ENCODE peak calls at places on chromosome 16, in seven cellular contexts. Q is EL; T is stimulated activated CD8-positive, alpha-beta memory T cell treated with anti-CD3 and anti-CD28 coated beads, Interleukin-4, amount 100 ng/mL, for 48 hours; P is AG08395; H is ovary; J is KG1; R is ACHN. Z is an unnamed sample.

GRCh38 chr16:3954411-3954921 is 74.0 kb upstream of the CREBBP start:
- DNase-seq in Q (no peak), T (no peak), P (no peak), H (peak), J (no peak), R (peak), Z (no peak)

GRCh38 chr16:66905633-66906539 is 12.8 kb downstream of the CDH16 start:
- DNase-seq in Q (peak), T (peak), P (no peak), H (peak), J (no peak), R (no peak), Z (no peak)

GRCh38 chr16:22014271-22014873 is 6.5 kb downstream of the MOSMO start:
- DNase-seq in Q (no peak), T (no peak), P (no peak), H (no peak), J (no peak), R (no peak), Z (no peak)

GRCh38 chr16:30183961-30184429 is 593 bp downstream of the CORO1A start:
- DNase-seq in Q (no peak), T (peak), P (no peak), H (no peak), J (peak), R (no peak), Z (peak)

GRCh38 chr16:82031116-82032084 is 3.7 kb upstream of the HSD17B2 start:
- DNase-seq in Q (peak), T (no peak), P (peak), H (no peak), J (no peak), R (peak), Z (no peak)

GRCh38 chr16:73771676-73772075 is 524.9 kb upstream of the PSMD7 start:
- DNase-seq in Q (no peak), T (no peak), P (no peak), H (no peak), J (no peak), R (no peak), Z (no peak)

GRCh38 chr16:84041881-84042280 is 714 bp downstream of the SLC38A8 start:
- DNase-seq in Q (no peak), T (no peak), P (no peak), H (no peak), J (no peak), R (no peak), Z (no peak)

GRCh38 chr16:67404740-67405226 is 11.5 kb upstream of the TPPP3 start:
- DNase-seq in Q (no peak), T (no peak), P (no peak), H (no peak), J (no peak), R (no peak), Z (no peak)

GRCh38 chr16:30922420-30922959 is 882 bp upstream of the FBXL19 start:
- DNase-seq in Q (peak), T (peak), P (peak), H (peak), J (peak), R (peak), Z (peak)

GRCh38 chr16:75197522-75198134 is 9.3 kb downstream of the CTRB2 start:
- DNase-seq in Q (no peak), T (no peak), P (no peak), H (no peak), J (no peak), R (no peak), Z (no peak)

GRCh38 chr16:8887952-8888560 is 5.9 kb downstream of the LITAFD start:
- DNase-seq in Q (peak), T (no peak), P (peak), H (peak), J (no peak), R (peak), Z (no peak)

GRCh38 chr16:48081656-48082055 is 74.1 kb downstream of the ABCC12 start:
- DNase-seq in Q (peak), T (no peak), P (peak), H (no peak), J (no peak), R (no peak), Z (no peak)

GRCh38 chr16:57134982-57135381 is 42.6 kb downstream of the CPNE2 start:
- DNase-seq in Q (no peak), T (no peak), P (no peak), H (no peak), J (no peak), R (no peak), Z (no peak)

GRCh38 chr16:57137043-57137442 is 44.7 kb downstream of the CPNE2 start:
- DNase-seq in Q (no peak), T (no peak), P (no peak), H (no peak), J (no peak), R (no peak), Z (no peak)

GRCh38 chr16:17334096-17334495 is 136.7 kb downstream of the XYLT1 start:
- DNase-seq in Q (peak), T (no peak), P (peak), H (no peak), J (no peak), R (no peak), Z (no peak)

GRCh38 chr16:81424761-81425160 is 19.8 kb upstream of the CMIP start:
- DNase-seq in Q (peak), T (peak), P (no peak), H (no peak), J (no peak), R (no peak), Z (no peak)

GRCh38 chr16:72198021-72198420 is 26.1 kb upstream of the PMFBP1 start:
- DNase-seq in Q (peak), T (no peak), P (peak), H (peak), J (no peak), R (no peak), Z (no peak)

GRCh38 chr16:56328276-56329022 is 96.9 kb downstream of the AMFR start:
- DNase-seq in Q (no peak), T (no peak), P (no peak), H (no peak), J (no peak), R (no peak), Z (no peak)

GRCh38 chr16:66740533-66740932 is 10.9 kb downstream of the DYNC1LI2 start:
- DNase-seq in Q (no peak), T (no peak), P (peak), H (no peak), J (no peak), R (no peak), Z (no peak)

GRCh38 chr16:249431-249830 is 14.8 kb downstream of the FAM234A start:
- DNase-seq in Q (no peak), T (no peak), P (no peak), H (no peak), J (no peak), R (no peak), Z (no peak)

GRCh38 chr16:67966549-67967182 is 1.8 kb downstream of the SLC12A4 start:
- DNase-seq in Q (peak), T (no peak), P (peak), H (no peak), J (no peak), R (peak), Z (no peak)

GRCh38 chr16:48365601-48366164 is 19.5 kb downstream of the SIAH1 start:
- DNase-seq in Q (peak), T (peak), P (peak), H (peak), J (no peak), R (peak), Z (peak)

GRCh38 chr16:15556130-15556529 is 86.8 kb downstream of the MARF1 start:
- DNase-seq in Q (no peak), T (no peak), P (no peak), H (no peak), J (no peak), R (no peak), Z (no peak)

GRCh38 chr16:252366-253337 is 18.0 kb downstream of the FAM234A start:
- DNase-seq in Q (no peak), T (peak), P (no peak), H (no peak), J (peak), R (no peak), Z (no peak)

GRCh38 chr16:27822529-27823437 is 240.7 kb downstream of the GSG1L start:
- DNase-seq in Q (no peak), T (no peak), P (no peak), H (no peak), J (no peak), R (no peak), Z (no peak)

GRCh38 chr16:77986021-77986420 is 36.3 kb upstream of the CLEC3A start:
- DNase-seq in Q (no peak), T (no peak), P (no peak), H (no peak), J (no peak), R (no peak), Z (no peak)

GRCh38 chr16:86033016-86033474 is 134.1 kb downstream of the IRF8 start:
- DNase-seq in Q (no peak), T (no peak), P (no peak), H (peak), J (no peak), R (no peak), Z (no peak)

GRCh38 chr16:2912330-2913199 is 834 bp downstream of the FLYWCH1 start:
- DNase-seq in Q (peak), T (peak), P (peak), H (peak), J (no peak), R (peak), Z (peak)

Z was measured in T-helper 9 cell.